ENCODE peak calls at places on chromosomes 3 and 15, in five cellular contexts. R is NCI-H1092 treated with DMSO at 0.1 percent for 48 hours; J is CD8-positive, alpha-beta T cell; M is RCC 7860; L is small intestine. O is an unnamed sample.

GRCh38 chr3:161388860-161389259 is 17.5 kb upstream of the SPTSSB start:
- DNase-seq in J (no peak), M (no peak), L (no peak), R (no peak), O (no peak)

GRCh38 chr3:178623666-178624255 is 87.5 kb downstream of the KCNMB2 start:
- DNase-seq in J (no peak), M (no peak), R (no peak), L (no peak), O (peak; percentile 14)

GRCh38 chr15:85443046-85443445 is 62.6 kb downstream of the AKAP13 start:
- DNase-seq in J (no peak), R (no peak), M (no peak), L (no peak), O (no peak)

GRCh38 chr3:35200056-35200455 is 439.3 kb upstream of the ARPP21 start:
- DNase-seq in R (no peak), L (no peak), J (no peak), M (peak; percentile 34), O (peak; percentile 84)

GRCh38 chr3:55719508-55719907 is 232.4 kb upstream of the WNT5A start:
- DNase-seq in L (no peak), R (no peak), J (no peak), M (no peak), O (no peak)

GRCh38 chr3:60045686-60046085 is 995.9 kb upstream of the CFAP20DC start:
- DNase-seq in J (no peak), R (peak; percentile 70), L (no peak), M (no peak), O (no peak)

GRCh38 chr3:42533161-42533897 is 30.9 kb downstream of the VIPR1 start:
- DNase-seq in M (no peak), R (no peak), J (no peak), L (no peak), O (no peak)

GRCh38 chr3:156816091-156816793 is 9.9 kb upstream of the LEKR1 start:
- DNase-seq in R (no peak), M (peak; percentile 46), J (peak; percentile 26), L (no peak), O (peak; percentile 39)

GRCh38 chr3:172065967-172066762 is 26.8 kb downstream of the FNDC3B start:
- DNase-seq in R (no peak), M (peak; percentile 87), L (peak; percentile 73), J (no peak), O (peak; percentile 73)

GRCh38 chr3:71177375-71177774 is 406.2 kb downstream of the FOXP1 start:
- DNase-seq in J (no peak), R (no peak), L (no peak), M (no peak), O (no peak)

GRCh38 chr3:51393096-51393495 is 2.0 kb downstream of the RBM15B start:
- DNase-seq in R (no peak), L (no peak), M (no peak), J (no peak), O (no peak)

GRCh38 chr3:27632431-27633223 is 89.5 kb downstream of the EOMES start:
- DNase-seq in M (no peak), J (peak; percentile 44), R (peak; percentile 34), L (no peak), O (peak; percentile 69)

GRCh38 chr15:63504979-63505841 is 817 bp downstream of the USP3 start:
- DNase-seq in J (peak; percentile 29), L (peak; percentile 80), R (peak; percentile 52), M (peak; percentile 42), O (peak; percentile 58)

GRCh38 chr15:71559616-71560015 is 250.7 kb upstream of the NR2E3 start:
- DNase-seq in J (no peak), R (no peak), L (no peak), M (no peak), O (no peak)

GRCh38 chr3:116432795-116433194 is 12.5 kb downstream of the LSAMP start:
- DNase-seq in L (no peak), R (no peak), J (no peak), M (no peak), O (no peak)

GRCh38 chr3:171388537-171388936 is 71.7 kb downstream of the TNIK start:
- DNase-seq in M (no peak), J (no peak), R (no peak), L (no peak), O (no peak)

GRCh38 chr15:55768670-55769185 is 25.8 kb upstream of the PRTG start:
- DNase-seq in J (no peak), R (no peak), L (no peak), M (no peak), O (no peak)

GRCh38 chr15:60363903-60364302 is 33.9 kb downstream of the ANXA2 start:
- DNase-seq in L (no peak), M (no peak), R (no peak), J (no peak), O (peak; percentile 27)

GRCh38 chr3:50450135-50450911 is 53.1 kb downstream of the CACNA2D2 start:
- DNase-seq in L (peak; percentile 28), R (peak; percentile 56), M (no peak), J (peak; percentile 67), O (peak; percentile 78)

O was measured in astrocyte of the spinal cord.